ENCODE peak calls at places on chromosomes 4 and X, in four cellular contexts. One of them, this sample, is unnamed.

GRCh38 chrX:37599735-37600134 is 28.3 kb downstream of the LANCL3 start:
- DNase-seq in GM12891: no peak
- DNase-seq in activated CD8-positive, alpha-beta memory T cell treated with anti-CD3 and anti-CD28 coated beads, Interleukin-2, amount 50 U/mL, for 48 hours: no peak
- DNase-seq in fibroblast of lung: no peak
- DNase-seq in this sample: no peak

GRCh38 chr4:3316146-3316545 is 23.3 kb downstream of the RGS12 start:
- DNase-seq in fibroblast of lung: no peak
- DNase-seq in activated CD8-positive, alpha-beta memory T cell treated with anti-CD3 and anti-CD28 coated beads, Interleukin-2, amount 50 U/mL, for 48 hours: peak; percentile 34
- DNase-seq in GM12891: no peak
- DNase-seq in this sample: no peak

GRCh38 chr4:144557404-144557803 is 88.6 kb upstream of the HHIP start:
- DNase-seq in fibroblast of lung: peak; percentile 47
- DNase-seq in GM12891: no peak
- DNase-seq in activated CD8-positive, alpha-beta memory T cell treated with anti-CD3 and anti-CD28 coated beads, Interleukin-2, amount 50 U/mL, for 48 hours: no peak
- DNase-seq in this sample: no peak

GRCh38 chr4:54155936-54156335 is 56.0 kb downstream of the GSX2 start:
- DNase-seq in GM12891: no peak
- DNase-seq in activated CD8-positive, alpha-beta memory T cell treated with anti-CD3 and anti-CD28 coated beads, Interleukin-2, amount 50 U/mL, for 48 hours: no peak
- DNase-seq in fibroblast of lung: no peak
- DNase-seq in this sample: no peak

GRCh38 chr4:118969359-118969758 is 80.7 kb downstream of the SYNPO2 start:
- DNase-seq in fibroblast of lung: peak; percentile 88
- DNase-seq in GM12891: no peak
- DNase-seq in activated CD8-positive, alpha-beta memory T cell treated with anti-CD3 and anti-CD28 coated beads, Interleukin-2, amount 50 U/mL, for 48 hours: no peak
- DNase-seq in this sample: no peak

GRCh38 chr4:25085621-25086020 is 54.9 kb upstream of the LGI2 start:
- DNase-seq in activated CD8-positive, alpha-beta memory T cell treated with anti-CD3 and anti-CD28 coated beads, Interleukin-2, amount 50 U/mL, for 48 hours: no peak
- DNase-seq in fibroblast of lung: no peak
- DNase-seq in GM12891: no peak
- DNase-seq in this sample: no peak

GRCh38 chrX:9710332-9710731 is 55.3 kb downstream of the GPR143 start:
- DNase-seq in GM12891: no peak
- DNase-seq in activated CD8-positive, alpha-beta memory T cell treated with anti-CD3 and anti-CD28 coated beads, Interleukin-2, amount 50 U/mL, for 48 hours: no peak
- DNase-seq in fibroblast of lung: no peak
- DNase-seq in this sample: no peak

GRCh38 chrX:41664307-41665299 is 24.2 kb upstream of the GPR34 start:
- DNase-seq in GM12891: no peak
- DNase-seq in fibroblast of lung: no peak
- DNase-seq in activated CD8-positive, alpha-beta memory T cell treated with anti-CD3 and anti-CD28 coated beads, Interleukin-2, amount 50 U/mL, for 48 hours: no peak
- DNase-seq in this sample: no peak

GRCh38 chr4:140071806-140072205 is 82.2 kb downstream of the MAML3 start:
- DNase-seq in GM12891: peak; percentile 35
- DNase-seq in activated CD8-positive, alpha-beta memory T cell treated with anti-CD3 and anti-CD28 coated beads, Interleukin-2, amount 50 U/mL, for 48 hours: peak; percentile 68
- DNase-seq in fibroblast of lung: peak; percentile 71
- DNase-seq in this sample: peak; percentile 33

GRCh38 chr4:124631760-124632159 is 80.8 kb downstream of the ANKRD50 start:
- DNase-seq in activated CD8-positive, alpha-beta memory T cell treated with anti-CD3 and anti-CD28 coated beads, Interleukin-2, amount 50 U/mL, for 48 hours: no peak
- DNase-seq in GM12891: no peak
- DNase-seq in fibroblast of lung: peak; percentile 91
- DNase-seq in this sample: no peak

GRCh38 chr4:48905363-48906015 is 1.1 kb downstream of the OCIAD2 start:
- DNase-seq in GM12891: no peak
- DNase-seq in activated CD8-positive, alpha-beta memory T cell treated with anti-CD3 and anti-CD28 coated beads, Interleukin-2, amount 50 U/mL, for 48 hours: no peak
- DNase-seq in fibroblast of lung: peak; percentile 43
- DNase-seq in this sample: no peak